ENCODE peak calls at places on chromosomes 5 and 9, in seven cellular contexts. Y is brain microvascular endothelial cell, M is GM13976, T is NB4, U is B cell, J is neural crest cell, O is fibroblast of lung. H is an unnamed sample.

GRCh38 chr5:53001541-53001940 is 12.4 kb downstream of the ITGA2 start:
- DNase-seq in Y (no peak), M (no peak), T (no peak), U (no peak), J (no peak), O (no peak), H (no peak)

GRCh38 chr5:3102531-3102930 is 351.1 kb upstream of the IRX2 start:
- DNase-seq in Y (no peak), M (no peak), T (peak), U (no peak), J (no peak), O (no peak), H (no peak)

GRCh38 chr9:6646028-6646636 is 603 bp upstream of the GLDC start:
- DNase-seq in Y (no peak), M (no peak), T (no peak), U (peak), J (no peak), O (no peak), H (no peak)

GRCh38 chr5:3060283-3060682 is 308.8 kb upstream of the IRX2 start:
- DNase-seq in Y (no peak), M (no peak), T (no peak), U (no peak), J (no peak), O (no peak), H (no peak)

GRCh38 chr5:95822038-95822407 is 503 bp downstream of the GLRX start:
- DNase-seq in Y (no peak), M (peak), T (peak), U (peak), J (no peak), O (peak), H (no peak)

GRCh38 chr9:117720987-117721386 is 16.8 kb downstream of the TLR4 start:
- DNase-seq in Y (no peak), M (no peak), T (no peak), U (no peak), J (no peak), O (no peak), H (no peak)

GRCh38 chr5:176886336-176887251 is 12.6 kb downstream of the HK3 start:
- DNase-seq in Y (no peak), M (no peak), T (no peak), U (no peak), J (no peak), O (no peak), H (no peak)

GRCh38 chr5:175873090-175873454 is 1.7 kb downstream of the CPLX2 start:
- DNase-seq in Y (no peak), M (no peak), T (peak), U (no peak), J (peak), O (peak), H (no peak)

GRCh38 chr9:114098021-114098659 is 952 bp downstream of the KIF12 start:
- DNase-seq in Y (no peak), M (no peak), T (no peak), U (peak), J (no peak), O (no peak), H (no peak)

GRCh38 chr5:147200001-147200400 is 34.8 kb upstream of the STK32A start:
- DNase-seq in Y (no peak), M (no peak), T (no peak), U (no peak), J (no peak), O (no peak), H (no peak)

GRCh38 chr9:12862596-12862995 is 87.8 kb downstream of the LURAP1L start:
- DNase-seq in Y (no peak), M (no peak), T (no peak), U (no peak), J (no peak), O (peak), H (no peak)

GRCh38 chr9:120773218-120773617 is 20.0 kb downstream of the FBXW2 start:
- DNase-seq in Y (no peak), M (no peak), T (no peak), U (no peak), J (no peak), O (no peak), H (no peak)

GRCh38 chr9:128216781-128217553 is 13.8 kb downstream of the DNM1 start:
- DNase-seq in Y (no peak), M (no peak), T (no peak), U (peak), J (no peak), O (no peak), H (no peak)

GRCh38 chr9:124355941-124356744 is 59.1 kb downstream of the PSMB7 start:
- DNase-seq in Y (no peak), M (no peak), T (no peak), U (no peak), J (no peak), O (no peak), H (no peak)

GRCh38 chr9:109474170-109474569 is 23.9 kb downstream of the PTPN3 start:
- DNase-seq in Y (no peak), M (no peak), T (no peak), U (no peak), J (no peak), O (no peak), H (no peak)

GRCh38 chr9:109469646-109470358 is 28.3 kb downstream of the PTPN3 start:
- DNase-seq in Y (peak), M (peak), T (peak), U (peak), J (peak), O (peak), H (peak)

GRCh38 chr9:109471475-109471874 is 26.6 kb downstream of the PTPN3 start:
- DNase-seq in Y (no peak), M (no peak), T (no peak), U (no peak), J (no peak), O (no peak), H (no peak)

GRCh38 chr9:109473329-109473728 is 24.8 kb downstream of the PTPN3 start:
- DNase-seq in Y (no peak), M (no peak), T (no peak), U (no peak), J (no peak), O (no peak), H (no peak)

GRCh38 chr9:109471994-109472393 is 26.1 kb downstream of the PTPN3 start:
- DNase-seq in Y (no peak), M (no peak), T (no peak), U (no peak), J (no peak), O (no peak), H (no peak)
- TF ChIP-seq CTCF in Y (no peak), M (no peak), T (no peak), U (no peak), J (no peak), O (no peak), H (no peak)

GRCh38 chr9:130998596-130999264 is 10.2 kb upstream of the LAMC3 start:
- DNase-seq in Y (no peak), M (no peak), T (no peak), U (no peak), J (no peak), O (no peak), H (no peak)
- TF ChIP-seq CTCF in Y (no peak), M (no peak), T (no peak), U (peak), J (no peak), O (no peak), H (no peak)

GRCh38 chr9:122158202-122158601 is 1.4 kb downstream of the NDUFA8 start:
- DNase-seq in Y (peak), M (peak), T (peak), U (peak), J (peak), O (peak), H (peak)
- TF ChIP-seq CTCF in Y (peak), M (peak), T (peak), U (peak), J (peak), O (peak), H (peak)

GRCh38 chr5:112691758-112692157 is 45.9 kb upstream of the APC start:
- DNase-seq in Y (peak), M (peak), T (peak), U (peak), J (no peak), O (peak), H (no peak)
- TF ChIP-seq CTCF in Y (peak), M (peak), T (peak), U (no peak), J (peak), O (peak), H (peak)